ENCODE peak calls at places on chromosomes 13 and 19, in four cellular contexts. One of them, this sample, is unnamed.

GRCh38 chr19:10402441-10403038 is 802 bp downstream of the CDC37 start:
- DNase-seq in HepG2: peak
- DNase-seq in H1: no peak
- DNase-seq in GM12878: no peak
- DNase-seq in this sample: no peak

GRCh38 chr13:83878691-83879410 is 3.4 kb downstream of the SLITRK1 start:
- DNase-seq in HepG2: no peak
- DNase-seq in H1: no peak
- DNase-seq in GM12878: no peak
- DNase-seq in this sample: no peak

GRCh38 chr13:24223341-24224231 is 63.1 kb downstream of the SPATA13 start:
- DNase-seq in HepG2: no peak
- DNase-seq in H1: no peak
- DNase-seq in GM12878: no peak
- DNase-seq in this sample: no peak

GRCh38 chr19:30780456-30780855 is 408.3 kb downstream of the ZNF536 start:
- DNase-seq in HepG2: no peak
- DNase-seq in H1: no peak
- DNase-seq in GM12878: no peak
- DNase-seq in this sample: no peak

GRCh38 chr13:25170554-25171107 is 1.5 kb downstream of the AMER2 start:
- DNase-seq in HepG2: no peak
- DNase-seq in H1: no peak
- DNase-seq in GM12878: no peak
- DNase-seq in this sample: no peak

GRCh38 chr19:13094771-13095392 is 7.8 kb downstream of the LYL1 start:
- DNase-seq in HepG2: no peak
- DNase-seq in H1: no peak
- DNase-seq in GM12878: no peak
- DNase-seq in this sample: no peak

GRCh38 chr19:44308011-44308410 is 3.2 kb upstream of the ZNF235 start:
- DNase-seq in HepG2: no peak
- DNase-seq in H1: no peak
- DNase-seq in GM12878: no peak
- DNase-seq in this sample: no peak

GRCh38 chr19:35988824-35989223 is 6.2 kb upstream of the SDHAF1 start:
- DNase-seq in HepG2: no peak
- DNase-seq in H1: no peak
- DNase-seq in GM12878: no peak
- DNase-seq in this sample: no peak

GRCh38 chr19:30566681-30567420 is 194.7 kb downstream of the ZNF536 start:
- DNase-seq in HepG2: no peak
- DNase-seq in H1: no peak
- DNase-seq in GM12878: no peak
- DNase-seq in this sample: no peak

GRCh38 chr19:1471514-1472107 is 7.4 kb downstream of the C19orf25 start:
- DNase-seq in HepG2: no peak
- DNase-seq in H1: no peak
- DNase-seq in GM12878: no peak
- DNase-seq in this sample: no peak

GRCh38 chr13:113029487-113030258 is 60.7 kb downstream of the MCF2L start:
- DNase-seq in HepG2: peak
- DNase-seq in H1: no peak
- DNase-seq in GM12878: no peak
- DNase-seq in this sample: peak

GRCh38 chr19:55640043-55640576 is 692 bp upstream of the ZNF580 start:
- DNase-seq in HepG2: no peak
- DNase-seq in H1: no peak
- DNase-seq in GM12878: no peak
- DNase-seq in this sample: no peak

GRCh38 chr19:13906525-13906904 is 514 bp downstream of the CC2D1A start:
- DNase-seq in HepG2: peak
- DNase-seq in H1: no peak
- DNase-seq in GM12878: no peak
- DNase-seq in this sample: no peak

GRCh38 chr13:50078512-50079277 is 63.5 kb downstream of the KCNRG start:
- DNase-seq in HepG2: no peak
- DNase-seq in H1: no peak
- DNase-seq in GM12878: no peak
- DNase-seq in this sample: no peak

GRCh38 chr19:42514449-42514848 is 13.8 kb downstream of the CEACAM1 start:
- DNase-seq in HepG2: no peak
- DNase-seq in H1: no peak
- DNase-seq in GM12878: no peak
- DNase-seq in this sample: no peak

GRCh38 chr19:2455481-2456300 is 1.1 kb downstream of the LMNB2 start:
- DNase-seq in HepG2: no peak
- DNase-seq in H1: no peak
- DNase-seq in GM12878: no peak
- DNase-seq in this sample: no peak

GRCh38 chr19:43675269-43675879 is 5.4 kb upstream of the PLAUR start:
- DNase-seq in HepG2: no peak
- DNase-seq in H1: no peak
- DNase-seq in GM12878: peak
- DNase-seq in this sample: no peak

GRCh38 chr19:34418300-34418699 is 9.9 kb upstream of the UBA2 start:
- DNase-seq in HepG2: no peak
- DNase-seq in H1: no peak
- DNase-seq in GM12878: no peak
- DNase-seq in this sample: no peak

GRCh38 chr13:76992548-76993001 is 694 bp downstream of the CLN5 start:
- DNase-seq in HepG2: no peak
- DNase-seq in H1: no peak
- DNase-seq in GM12878: no peak
- DNase-seq in this sample: no peak

GRCh38 chr19:5628470-5628869 is 5.6 kb downstream of the SAFB start:
- DNase-seq in HepG2: no peak
- DNase-seq in H1: no peak
- DNase-seq in GM12878: no peak
- DNase-seq in this sample: no peak
- H3K4me3 ChIP-seq in HepG2: no peak
- H3K4me3 ChIP-seq in H1: no peak
- H3K4me3 ChIP-seq in GM12878: peak
- H3K4me3 ChIP-seq in this sample: no peak

GRCh38 chr13:74629985-74630384 is 495.8 kb upstream of the KLF12 start:
- DNase-seq in HepG2: no peak
- DNase-seq in H1: no peak
- DNase-seq in GM12878: no peak
- DNase-seq in this sample: no peak
- TF ChIP-seq SUZ12 in HepG2: no peak
- TF ChIP-seq SUZ12 in H1: no peak
- TF ChIP-seq SUZ12 in GM12878: no peak
- TF ChIP-seq SUZ12 in this sample: no peak

GRCh38 chr19:40713939-40714338 is 2.7 kb downstream of the COQ8B start:
- DNase-seq in HepG2: no peak
- DNase-seq in H1: no peak
- DNase-seq in GM12878: no peak
- DNase-seq in this sample: no peak

GRCh38 chr19:40716031-40716654 is 543 bp downstream of the COQ8B start:
- DNase-seq in HepG2: no peak
- DNase-seq in H1: no peak
- DNase-seq in GM12878: peak
- DNase-seq in this sample: no peak

GRCh38 chr19:40717325-40717879 is 490 bp downstream of the ITPKC start:
- DNase-seq in HepG2: no peak
- DNase-seq in H1: no peak
- DNase-seq in GM12878: no peak
- DNase-seq in this sample: no peak

GRCh38 chr19:40716655-40717324 is at the start of the genes COQ8B and ITPKC:
- DNase-seq in HepG2: peak
- DNase-seq in H1: peak
- DNase-seq in GM12878: peak
- DNase-seq in this sample: peak

DNA sequence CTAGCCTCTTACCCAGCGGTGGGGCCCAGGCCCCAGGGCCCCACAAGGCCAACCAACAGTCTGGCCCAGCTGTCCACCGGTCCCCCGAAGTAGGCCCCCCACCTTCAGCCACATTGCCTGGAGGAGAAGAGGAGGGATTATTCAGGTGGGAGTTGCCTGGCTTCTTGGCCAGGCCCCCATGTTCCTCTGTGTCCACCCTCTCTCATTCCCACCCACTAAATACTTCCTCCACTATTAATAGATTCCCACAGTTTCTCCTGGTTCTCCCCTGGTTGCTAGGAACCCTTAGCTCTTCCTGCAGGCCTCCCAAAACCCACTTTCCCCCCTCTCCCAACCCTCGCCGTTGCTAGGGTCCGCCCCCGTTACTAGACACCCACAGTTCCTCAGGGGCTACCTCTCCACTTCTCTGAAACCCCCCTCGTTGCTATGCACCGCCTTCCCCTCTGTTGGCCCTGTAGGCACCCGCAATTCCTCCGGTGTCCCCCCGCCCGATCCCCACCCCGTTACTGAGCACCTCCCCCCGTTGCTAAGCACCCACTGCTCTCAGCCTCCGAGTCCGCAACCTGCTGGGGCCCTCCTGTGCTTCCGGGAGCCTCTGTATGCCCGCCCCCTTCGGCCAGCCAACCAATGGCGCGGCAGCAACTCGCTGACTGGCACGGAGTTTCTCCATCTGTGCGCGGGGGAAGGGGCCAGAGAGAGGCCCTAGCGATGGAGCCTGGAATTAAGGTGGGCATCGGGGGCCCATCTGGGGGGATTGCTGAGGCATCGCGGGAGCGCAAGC is 2.0 kb downstream of the COQ8B start:
- DNase-seq in HepG2: peak
- DNase-seq in H1: peak
- DNase-seq in GM12878: peak
- DNase-seq in this sample: peak
- H3K9ac ChIP-seq in HepG2: peak
- H3K9ac ChIP-seq in H1: peak
- H3K9ac ChIP-seq in GM12878: peak
- H3K9ac ChIP-seq in this sample: peak

GRCh38 chr19:52901842-52902241 is 4.4 kb upstream of the ZNF320 start:
- DNase-seq in HepG2: peak
- DNase-seq in H1: no peak
- DNase-seq in GM12878: no peak
- DNase-seq in this sample: no peak

GRCh38 chr19:52897149-52897935 is at the start of gene ZNF320:
- DNase-seq in HepG2: no peak
- DNase-seq in H1: peak
- DNase-seq in GM12878: peak
- DNase-seq in this sample: peak

GRCh38 chr19:52904052-52904451 is 6.6 kb upstream of the ZNF320 start:
- DNase-seq in HepG2: no peak
- DNase-seq in H1: no peak
- DNase-seq in GM12878: no peak
- DNase-seq in this sample: no peak

GRCh38 chr19:52896431-52897148 is 845 bp downstream of the ZNF320 start:
- DNase-seq in HepG2: no peak
- DNase-seq in H1: no peak
- DNase-seq in GM12878: no peak
- DNase-seq in this sample: no peak

GRCh38 chr19:52898101-52898500 is 666 bp upstream of the ZNF320 start:
- DNase-seq in HepG2: no peak
- DNase-seq in H1: no peak
- DNase-seq in GM12878: no peak
- DNase-seq in this sample: no peak
- H3K4me3 ChIP-seq in HepG2: no peak
- H3K4me3 ChIP-seq in H1: peak
- H3K4me3 ChIP-seq in GM12878: peak
- H3K4me3 ChIP-seq in this sample: peak